ENCODE peak calls at places on chromosomes 6 and 20, in seven cellular contexts. L is H9; V is heart right ventricle; X is CD8-positive, alpha-beta memory T cell; Q is tibial nerve; F is mesendoderm; W is SJSA1. A is an unnamed sample.

GRCh38 chr6:138601128-138601527 is 101.8 kb upstream of the NHSL1 start:
- DNase-seq in L (no peak), V (no peak), F (no peak), W (no peak), Q (no peak), X (no peak), A (no peak)

GRCh38 chr6:15621203-15622044 is 41.4 kb downstream of the DTNBP1 start:
- DNase-seq in L (peak; percentile 50), W (no peak), Q (no peak), V (peak; percentile 45), F (peak; percentile 76), X (no peak), A (no peak)

GRCh38 chr6:29750709-29751108 is 27.5 kb downstream of the HLA-F start:
- DNase-seq in X (no peak), L (no peak), F (no peak), W (no peak), V (no peak), Q (no peak), A (no peak)

GRCh38 chr6:143119260-143119659 is 58.6 kb downstream of the AIG1 start:
- DNase-seq in F (no peak), V (no peak), L (no peak), Q (no peak), X (no peak), W (no peak), A (no peak)

GRCh38 chr6:148611213-148611612 is 135.6 kb upstream of the UST start:
- DNase-seq in F (no peak), V (peak; percentile 21), W (no peak), X (no peak), Q (peak; percentile 47), L (no peak), A (no peak)

GRCh38 chr6:170186006-170186908 is 104.6 kb downstream of the DLL1 start:
- DNase-seq in W (peak; percentile 35), F (no peak), V (no peak), L (no peak), X (no peak), Q (no peak), A (no peak)

GRCh38 chr20:1150218-1150617 is 31.8 kb downstream of the PSMF1 start:
- DNase-seq in W (no peak), Q (no peak), V (no peak), L (no peak), F (no peak), X (no peak), A (no peak)

GRCh38 chr6:26554669-26555504 is 16.7 kb downstream of the HMGN4 start:
- DNase-seq in W (peak; percentile 71), X (peak; percentile 61), Q (no peak), F (peak; percentile 82), L (peak; percentile 58), V (no peak), A (peak; percentile 74)

GRCh38 chr6:112282217-112282616 is 27.9 kb upstream of the LAMA4 start:
- DNase-seq in W (no peak), Q (peak; percentile 30), X (no peak), V (peak; percentile 46), F (peak; percentile 48), L (no peak), A (no peak)

GRCh38 chr6:170043150-170043819 is 247.6 kb downstream of the DLL1 start:
- DNase-seq in W (no peak), L (no peak), X (no peak), F (no peak), Q (no peak), V (no peak), A (no peak)

GRCh38 chr6:13375360-13375878 is 47.1 kb upstream of the TBC1D7 start:
- DNase-seq in F (no peak), W (no peak), X (no peak), Q (no peak), L (no peak), V (no peak), A (no peak)

GRCh38 chr6:138647006-138647405 is 126.6 kb upstream of the CCDC28A start:
- DNase-seq in X (no peak), L (no peak), Q (no peak), V (no peak), W (no peak), F (no peak), A (no peak)

GRCh38 chr6:168968228-168968627 is 285.4 kb downstream of the THBS2 start:
- DNase-seq in X (no peak), Q (peak; percentile 26), F (peak; percentile 81), V (no peak), W (no peak), L (no peak), A (no peak)

GRCh38 chr6:40586800-40587201 is 363 bp downstream of the LRFN2 start:
- DNase-seq in V (no peak), L (no peak), F (no peak), X (no peak), W (no peak), Q (no peak), A (no peak)

GRCh38 chr20:61673152-61673551 is 392.5 kb downstream of the TAF4 start:
- DNase-seq in F (no peak), W (no peak), X (no peak), V (no peak), Q (no peak), L (no peak), A (no peak)

GRCh38 chr20:57502331-57502700 is 22.6 kb downstream of the CTCFL start:
- DNase-seq in X (no peak), F (no peak), L (no peak), W (no peak), V (no peak), Q (no peak), A (no peak)

GRCh38 chr20:45685896-45686295 is 15.9 kb upstream of the WFDC11 start:
- DNase-seq in L (peak; percentile 53), W (no peak), F (peak; percentile 73), V (no peak), X (no peak), Q (no peak), A (no peak)

DNA sequence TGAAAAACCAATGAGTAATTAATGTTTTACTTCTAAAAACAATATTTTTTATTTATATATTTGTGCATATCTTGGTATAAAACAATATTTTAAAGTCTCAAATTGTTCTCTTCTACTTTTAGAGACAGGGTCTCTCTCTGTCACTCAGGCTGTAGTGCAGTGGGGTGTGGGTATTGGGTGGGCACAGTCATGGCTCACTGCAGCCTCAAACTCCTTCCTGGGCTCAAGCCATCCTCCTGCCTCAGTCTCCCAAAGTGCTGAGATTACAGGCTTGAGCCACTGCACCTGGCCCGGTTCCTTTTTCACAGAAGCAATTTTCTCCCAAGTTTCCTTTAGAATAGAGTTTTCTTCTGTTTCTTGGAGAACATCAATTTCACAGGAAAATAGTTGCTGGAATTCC is 102.8 kb downstream of the TMEM242 start:
- DNase-seq in W (peak; percentile 17), L (no peak), F (no peak), X (no peak), Q (no peak), V (no peak), A (no peak)
- H3K4me1 ChIP-seq in W (peaks cover 26% of the 10 kb centered on the region), L (no peaks in the 10 kb centered on the region), F (no peaks in the 10 kb centered on the region), X (peaks cover 21% of the 10 kb centered on the region), Q (peaks cover 12% of the 10 kb centered on the region), V (peaks cover 19% of the 10 kb centered on the region), A (peaks cover 25% of the 10 kb centered on the region)

GRCh38 chr6:159060107-159060506 is 15.3 kb upstream of the TAGAP start:
- DNase-seq in F (no peak), V (no peak), W (no peak), Q (no peak), X (no peak), L (no peak), A (no peak)
- H3K4me1 ChIP-seq in F (no peaks in the 10 kb centered on the region), V (no peaks in the 10 kb centered on the region), W (peaks cover 10% of the 10 kb centered on the region), Q (no peaks in the 10 kb centered on the region), X (peaks cover 82% of the 10 kb centered on the region), L (no peaks in the 10 kb centered on the region), A (peaks cover 69% of the 10 kb centered on the region)

GRCh38 chr6:162026843-162027242 is 700.7 kb downstream of the PRKN start:
- DNase-seq in X (no peak), W (no peak), F (no peak), V (no peak), Q (no peak), L (no peak), A (no peak)

GRCh38 chr6:162029873-162030576 is 697.5 kb downstream of the PRKN start:
- DNase-seq in W (no peak), Q (no peak), X (no peak), F (no peak), L (no peak), V (no peak), A (no peak)

GRCh38 chr6:162032620-162033019 is 694.9 kb downstream of the PRKN start:
- DNase-seq in W (no peak), L (no peak), X (no peak), Q (no peak), F (no peak), V (no peak), A (no peak)
- H3K4me1 ChIP-seq in W (no peaks in the 10 kb centered on the region), L (no peaks in the 10 kb centered on the region), X (no peaks in the 10 kb centered on the region), Q (no peaks in the 10 kb centered on the region), F (no peaks in the 10 kb centered on the region), V (no peaks in the 10 kb centered on the region), A (no peaks in the 10 kb centered on the region)

GRCh38 chr6:107644513-107644912 is 154.6 kb downstream of the SOBP start:
- DNase-seq in Q (no peak), L (no peak), X (no peak), F (no peak), W (no peak), V (no peak), A (no peak)

GRCh38 chr6:107645740-107646139 is 155.8 kb downstream of the SOBP start:
- DNase-seq in Q (no peak), V (no peak), L (no peak), F (no peak), W (no peak), X (no peak), A (no peak)

GRCh38 chr6:107641500-107641931 is 151.6 kb downstream of the SOBP start:
- DNase-seq in V (peak; percentile 74), W (no peak), X (no peak), F (no peak), Q (no peak), L (no peak), A (no peak)

GRCh38 chr6:107646176-107646575 is 156.3 kb downstream of the SOBP start:
- DNase-seq in V (peak; percentile 52), W (no peak), L (no peak), Q (peak; percentile 51), F (no peak), X (no peak), A (no peak)

GRCh38 chr6:107642348-107643347 is 152.7 kb downstream of the SOBP start:
- DNase-seq in L (no peak), X (no peak), F (no peak), Q (no peak), W (no peak), V (no peak), A (no peak)
- H3K4me1 ChIP-seq in L (no peaks in the 10 kb centered on the region), X (no peaks in the 10 kb centered on the region), F (no peaks in the 10 kb centered on the region), Q (peaks cover 65% of the 10 kb centered on the region), W (peaks cover 12% of the 10 kb centered on the region), V (peaks cover 46% of the 10 kb centered on the region), A (no peaks in the 10 kb centered on the region)

A was measured in naive thymus-derived CD4-positive, alpha-beta T cell.